ENCODE peak calls at places on chromosome 9, in four cellular contexts. V is GDM1; O is naive thymus-derived CD8-positive, alpha-beta T cell; G is RWPE1. R is an unnamed sample.

GRCh38 chr9:27086818-27087680 is 22.0 kb upstream of the TEK start:
- DNase-seq in V (no peak), O (no peak), G (no peak), R (no peak)

GRCh38 chr9:69433426-69433825 is 108.4 kb downstream of the ENTREP1 start:
- DNase-seq in O (no peak), V (no peak), G (peak; percentile 71), R (no peak)

GRCh38 chr9:73079326-73079725 is 72.3 kb upstream of the ANXA1 start:
- DNase-seq in G (peak; percentile 21), V (no peak), O (peak; percentile 15), R (no peak)

GRCh38 chr9:78103971-78104433 is 72.4 kb upstream of the GNAQ start:
- DNase-seq in O (peak; percentile 43), G (no peak), V (peak; percentile 75), R (no peak)

GRCh38 chr9:121676916-121677315 is 25.5 kb downstream of the DAB2IP start:
- DNase-seq in O (no peak), G (no peak), V (no peak), R (no peak)

GRCh38 chr9:95273369-95274051 is 44.0 kb downstream of the FANCC start:
- DNase-seq in V (no peak), O (no peak), G (no peak), R (no peak)

GRCh38 chr9:76905661-76905983 is 292 bp downstream of the PRUNE2 start:
- DNase-seq in G (no peak), V (no peak), O (no peak), R (no peak)

GRCh38 chr9:98455957-98456621 is 200.6 kb upstream of the TBC1D2 start:
- DNase-seq in V (no peak), G (peak; percentile 80), O (no peak), R (no peak)

GRCh38 chr9:88684046-88684445 is 149.1 kb downstream of the NXNL2 start:
- DNase-seq in V (no peak), O (no peak), G (no peak), R (no peak)

R was measured in COR-L47.